ENCODE peak calls at places on chromosomes 2 and 18, in four cellular contexts. C is COR-L47; F is stimulated activated CD4-positive, alpha-beta T cell treated with anti-CD3 and anti-CD28 coated beads, Interleukin-12 subunit alpha, Interleukin-12 subunit beta, amount 100 ng/mL, for 48 hours; I is HT1080. S is an unnamed sample.
A peak's percentile ranks its signal among the peaks of the same experiment; 100 is the strongest.

GRCh38 chr18:379665-380356 is 112.0 kb upstream of the THOC1 start:
- DNase-seq in C (no peak), I (no peak), F (no peak), S (no peak)

GRCh38 chr2:189798312-189799029 is 14.2 kb downstream of the PMS1 start:
- DNase-seq in F (no peak), I (peak; percentile 37), C (peak; percentile 8), S (peak; percentile 52)

GRCh38 chr2:234243871-234244565 is 193.5 kb downstream of the SPP2 start:
- DNase-seq in F (no peak), C (no peak), I (peak; percentile 48), S (no peak)

GRCh38 chr2:217430916-217431576 is 571.2 kb upstream of the TNP1 start:
- DNase-seq in F (no peak), C (no peak), I (no peak), S (no peak)

GRCh38 chr2:53989210-53989862 is 18.5 kb upstream of the PSME4 start:
- DNase-seq in I (no peak), F (no peak), C (no peak), S (no peak)

GRCh38 chr2:25481381-25482310 is 139.9 kb upstream of the DNMT3A start:
- DNase-seq in F (no peak), C (no peak), I (peak; percentile 46), S (no peak)

GRCh38 chr2:133733856-133734255 is 165.6 kb upstream of the NCKAP5 start:
- DNase-seq in C (no peak), F (no peak), I (peak; percentile 51), S (no peak)

GRCh38 chr18:25349926-25350560 is 1.9 kb downstream of the ZNF521 start:
- DNase-seq in F (no peak), I (peak; percentile 23), C (no peak), S (no peak)

GRCh38 chr2:28603821-28604220 is 108.0 kb downstream of the PLB1 start:
- DNase-seq in C (no peak), I (no peak), F (no peak), S (no peak)

GRCh38 chr2:151097118-151097517 is 164.5 kb downstream of the RBM43 start:
- DNase-seq in F (no peak), C (no peak), I (no peak), S (no peak)

GRCh38 chr18:41395695-41396094 is 559.3 kb upstream of the PIK3C3 start:
- DNase-seq in F (no peak), C (peak; percentile 67), I (peak; percentile 57), S (no peak)

GRCh38 chr2:45649855-45650806 is 1.3 kb upstream of the PRKCE start:
- DNase-seq in C (no peak), I (peak; percentile 53), F (peak; percentile 51), S (peak; percentile 59)

GRCh38 chr2:168378960-168379669 is 77.0 kb upstream of the CERS6 start:
- DNase-seq in F (no peak), I (no peak), C (no peak), S (no peak)

GRCh38 chr2:30232027-30232800 is 880 bp downstream of the LBH start:
- DNase-seq in C (no peak), F (peak; percentile 47), I (peak; percentile 49), S (no peak)

GRCh38 chr2:71821856-71822255 is 325.8 kb downstream of the CYP26B1 start:
- DNase-seq in I (no peak), C (no peak), F (no peak), S (no peak)

GRCh38 chr2:150191349-150191748 is 296.1 kb downstream of the RND3 start:
- DNase-seq in I (peak; percentile 39), F (no peak), C (no peak), S (no peak)

GRCh38 chr2:375270-375946 is 87.5 kb upstream of the ALKAL2 start:
- DNase-seq in F (no peak), I (no peak), C (no peak), S (no peak)

GRCh38 chr2:96928277-96928781 is 58.1 kb downstream of the FAM178B start:
- DNase-seq in C (peak; percentile 38), I (no peak), F (no peak), S (no peak)

GRCh38 chr2:11692966-11693521 is 23.0 kb upstream of the NTSR2 start:
- DNase-seq in I (peak; percentile 61), C (peak; percentile 61), F (peak; percentile 45), S (peak; percentile 78)

GRCh38 chr2:231146656-231147055 is 21.8 kb upstream of the HTR2B start:
- DNase-seq in F (no peak), I (no peak), C (no peak), S (no peak)

GRCh38 chr2:112277591-112278220 is 2.3 kb downstream of the ZC3H6 start:
- DNase-seq in I (no peak), F (no peak), C (no peak), S (no peak)

GRCh38 chr2:202112041-202112440 is 39.0 kb downstream of the KIAA2012 start:
- DNase-seq in I (no peak), F (no peak), C (no peak), S (no peak)

GRCh38 chr2:177245010-177245422 is 19.5 kb downstream of the NFE2L2 start:
- DNase-seq in F (no peak), I (peak; percentile 80), C (no peak), S (no peak)

GRCh38 chr2:12325806-12326205 is 390.9 kb upstream of the TRIB2 start:
- DNase-seq in F (no peak), I (peak; percentile 94), C (no peak), S (no peak)

GRCh38 chr18:57585846-57586242 is 658 bp downstream of the FECH start:
- DNase-seq in I (peak; percentile 7), C (peak; percentile 48), F (no peak), S (peak; percentile 36)

GRCh38 chr2:128545829-128546228 is 227.2 kb upstream of the HS6ST1 start:
- DNase-seq in I (no peak), F (no peak), C (no peak), S (no peak)

GRCh38 chr2:27370816-27371620 is 602 bp downstream of the SNX17 start:
- DNase-seq in C (peak; percentile 4), I (peak; percentile 39), F (no peak), S (no peak)

GRCh38 chr2:85796549-85797262 is 42.9 kb downstream of the ATOH8 start:
- DNase-seq in F (no peak), C (peak; percentile 35), I (no peak), S (peak; percentile 23)

GRCh38 chr2:205822578-205822977 is 140.3 kb downstream of the NRP2 start:
- DNase-seq in C (no peak), I (peak; percentile 70), F (no peak), S (no peak)